ENCODE peak calls at places on chromosome X, in six cellular contexts. K is activated naive CD4-positive, alpha-beta T cell treated with Interleukin-2 at 50 U/mL for 16 hours; E is COR-L47; L is NCI-H1092 treated with DMSO at 0.1 percent for 48 hours; U is A549; Y is frontal cortex. G is an unnamed sample.

GRCh38 chrX:118495958-118496762 is 545 bp downstream of the DOCK11 start:
- DNase-seq in Y (no peak), K (peak), E (peak), L (peak), U (peak), G (peak)

GRCh38 chrX:13721819-13722527 is 12.4 kb downstream of the TRAPPC2 start:
- DNase-seq in U (no peak), Y (no peak), E (no peak), K (no peak), L (peak), G (no peak)

GRCh38 chrX:69055193-69055592 is 110.1 kb downstream of the PJA1 start:
- DNase-seq in K (no peak), L (no peak), U (no peak), Y (no peak), E (no peak), G (no peak)

GRCh38 chrX:57771689-57772088 is 91.6 kb upstream of the NLRP2B start:
- DNase-seq in L (no peak), K (no peak), U (no peak), E (no peak), Y (no peak), G (no peak)

GRCh38 chrX:104255465-104255864 is 732 bp upstream of the ESX1 start:
- DNase-seq in K (no peak), Y (no peak), U (no peak), L (no peak), E (no peak), G (no peak)

GRCh38 chrX:124497386-124497785 is 151.0 kb downstream of the SH2D1A start:
- DNase-seq in Y (no peak), U (no peak), E (no peak), K (no peak), L (no peak), G (no peak)

GRCh38 chrX:87727615-87728014 is 210.0 kb downstream of the KLHL4 start:
- DNase-seq in L (no peak), Y (no peak), E (no peak), U (no peak), K (no peak), G (no peak)

GRCh38 chrX:129360175-129360574 is 163.1 kb downstream of the SMARCA1 start:
- DNase-seq in L (peak), E (peak), Y (no peak), U (peak), K (peak), G (peak)

GRCh38 chrX:155148724-155149537 is 67.3 kb upstream of the VBP1 start:
- DNase-seq in K (peak), U (peak), Y (no peak), L (no peak), E (no peak), G (no peak)

GRCh38 chrX:132900631-132901030 is 57.8 kb downstream of the HS6ST2 start:
- DNase-seq in Y (no peak), U (no peak), K (no peak), E (no peak), L (no peak), G (no peak)

GRCh38 chrX:18598413-18598812 is 73.5 kb downstream of the RS1 start:
- DNase-seq in L (no peak), E (no peak), Y (no peak), U (no peak), K (no peak), G (no peak)

GRCh38 chrX:13938053-13938765 is 91.5 kb downstream of the GEMIN8 start:
- DNase-seq in Y (peak), E (peak), K (peak), L (peak), U (peak), G (peak)

GRCh38 chrX:149493567-149494562 is 11.2 kb downstream of the IDS start:
- DNase-seq in E (no peak), Y (no peak), K (no peak), U (peak), L (no peak), G (no peak)

GRCh38 chrX:10098235-10098819 is 58.4 kb upstream of the CLCN4 start:
- DNase-seq in K (peak), U (no peak), E (no peak), Y (no peak), L (no peak), G (peak)

GRCh38 chrX:118975831-118976598 is 1.6 kb downstream of the LONRF3 start:
- DNase-seq in U (peak), K (peak), E (peak), Y (peak), L (peak), G (peak)

GRCh38 chrX:47146121-47146935 is 1.3 kb downstream of the RBM10 start:
- DNase-seq in U (no peak), L (peak), K (no peak), E (peak), Y (no peak), G (no peak)

GRCh38 chrX:96436105-96436504 is 248.5 kb upstream of the DIAPH2 start:
- DNase-seq in E (no peak), K (no peak), L (no peak), Y (no peak), U (peak), G (no peak)

GRCh38 chrX:37958493-37959211 is 47.7 kb upstream of the SYTL5 start:
- DNase-seq in K (no peak), E (no peak), L (no peak), Y (no peak), U (no peak), G (no peak)

GRCh38 chrX:66051989-66052388 is 12.1 kb upstream of the VSIG4 start:
- DNase-seq in L (no peak), Y (no peak), U (no peak), K (no peak), E (no peak), G (no peak)

GRCh38 chrX:12210921-12211320 is 72.6 kb downstream of the FRMPD4 start:
- DNase-seq in L (no peak), E (no peak), K (no peak), Y (no peak), U (peak), G (no peak)

GRCh38 chrX:14508025-14508690 is 21.2 kb upstream of the GLRA2 start:
- DNase-seq in Y (no peak), E (no peak), L (no peak), U (no peak), K (no peak), G (no peak)

GRCh38 chrX:109635151-109635550 is 10.2 kb upstream of the KCNE5 start:
- DNase-seq in Y (no peak), K (no peak), L (no peak), U (peak), E (no peak), G (no peak)

GRCh38 chrX:51766546-51766945 is 23.3 kb downstream of the GSPT2 start:
- DNase-seq in K (no peak), L (no peak), E (no peak), Y (no peak), U (no peak), G (no peak)

GRCh38 chrX:101337776-101338271 is 10.7 kb downstream of the TIMM8A start:
- DNase-seq in K (no peak), L (no peak), E (no peak), Y (no peak), U (no peak), G (no peak)

GRCh38 chrX:16578218-16578617 is 71.7 kb upstream of the S100G start:
- DNase-seq in Y (no peak), L (no peak), E (no peak), U (no peak), K (no peak), G (no peak)

GRCh38 chrX:135484636-135485289 is 35.7 kb upstream of the INTS6L start:
- DNase-seq in K (peak), Y (peak), E (no peak), U (peak), L (peak), G (peak)

GRCh38 chrX:134529481-134529880 is 69.5 kb downstream of the HPRT1 start:
- DNase-seq in Y (no peak), U (no peak), E (no peak), L (no peak), K (no peak), G (no peak)

GRCh38 chrX:72305286-72306084 is at the start of gene CITED1:
- DNase-seq in L (peak), K (peak), U (no peak), Y (no peak), E (no peak), G (no peak)

GRCh38 chrX:87664381-87664780 is 146.8 kb downstream of the KLHL4 start:
- DNase-seq in K (no peak), E (no peak), Y (no peak), U (peak), L (no peak), G (no peak)

G was measured in naive B cell.